ENCODE peak calls at places on chromosome 19, in five cellular contexts. One of them, this sample, is unnamed.

GRCh38 chr19:29667941-29668340 is 2.7 kb downstream of the PLEKHF1 start:
- DNase-seq in T-helper 22 cell: peak; percentile 70
- DNase-seq in stimulated activated CD4-positive, alpha-beta T cell treated with anti-CD3 and anti-CD28 coated beads, Interleukin-2, amount 100 ng/mL, for 48 hours: no peak
- DNase-seq in stomach: peak; percentile 59
- DNase-seq in activated naive CD8-positive, alpha-beta T cell treated with anti-CD3 and anti-CD28 coated beads, Interleukin-2, amount 50 U/mL, for 24 hours: peak; percentile 64
- DNase-seq in this sample: peak; percentile 73

GRCh38 chr19:17490411-17490810 is 20.1 kb downstream of the SLC27A1 start:
- DNase-seq in T-helper 22 cell: peak; percentile 36
- DNase-seq in stimulated activated CD4-positive, alpha-beta T cell treated with anti-CD3 and anti-CD28 coated beads, Interleukin-2, amount 100 ng/mL, for 48 hours: no peak
- DNase-seq in stomach: no peak
- DNase-seq in activated naive CD8-positive, alpha-beta T cell treated with anti-CD3 and anti-CD28 coated beads, Interleukin-2, amount 50 U/mL, for 24 hours: no peak
- DNase-seq in this sample: no peak

GRCh38 chr19:55838251-55838650 is 1.9 kb downstream of the NLRP4 start:
- DNase-seq in T-helper 22 cell: no peak
- DNase-seq in stimulated activated CD4-positive, alpha-beta T cell treated with anti-CD3 and anti-CD28 coated beads, Interleukin-2, amount 100 ng/mL, for 48 hours: no peak
- DNase-seq in stomach: no peak
- DNase-seq in activated naive CD8-positive, alpha-beta T cell treated with anti-CD3 and anti-CD28 coated beads, Interleukin-2, amount 50 U/mL, for 24 hours: no peak
- DNase-seq in this sample: no peak

GRCh38 chr19:19268453-19269385 is 4.4 kb downstream of the TM6SF2 start:
- DNase-seq in T-helper 22 cell: no peak
- DNase-seq in stimulated activated CD4-positive, alpha-beta T cell treated with anti-CD3 and anti-CD28 coated beads, Interleukin-2, amount 100 ng/mL, for 48 hours: no peak
- DNase-seq in stomach: no peak
- DNase-seq in activated naive CD8-positive, alpha-beta T cell treated with anti-CD3 and anti-CD28 coated beads, Interleukin-2, amount 50 U/mL, for 24 hours: no peak
- DNase-seq in this sample: no peak

GRCh38 chr19:14368011-14368513 is 13.2 kb upstream of the ADGRE5 start:
- DNase-seq in T-helper 22 cell: no peak
- DNase-seq in stimulated activated CD4-positive, alpha-beta T cell treated with anti-CD3 and anti-CD28 coated beads, Interleukin-2, amount 100 ng/mL, for 48 hours: no peak
- DNase-seq in stomach: no peak
- DNase-seq in activated naive CD8-positive, alpha-beta T cell treated with anti-CD3 and anti-CD28 coated beads, Interleukin-2, amount 50 U/mL, for 24 hours: no peak
- DNase-seq in this sample: no peak

GRCh38 chr19:49910179-49910578 is 13.5 kb upstream of the IL4I1 start:
- DNase-seq in T-helper 22 cell: no peak
- DNase-seq in stimulated activated CD4-positive, alpha-beta T cell treated with anti-CD3 and anti-CD28 coated beads, Interleukin-2, amount 100 ng/mL, for 48 hours: no peak
- DNase-seq in stomach: no peak
- DNase-seq in activated naive CD8-positive, alpha-beta T cell treated with anti-CD3 and anti-CD28 coated beads, Interleukin-2, amount 50 U/mL, for 24 hours: no peak
- DNase-seq in this sample: no peak

GRCh38 chr19:38209671-38210457 is 14.2 kb downstream of the DPF1 start:
- DNase-seq in T-helper 22 cell: no peak
- DNase-seq in stimulated activated CD4-positive, alpha-beta T cell treated with anti-CD3 and anti-CD28 coated beads, Interleukin-2, amount 100 ng/mL, for 48 hours: no peak
- DNase-seq in stomach: peak; percentile 49
- DNase-seq in activated naive CD8-positive, alpha-beta T cell treated with anti-CD3 and anti-CD28 coated beads, Interleukin-2, amount 50 U/mL, for 24 hours: no peak
- DNase-seq in this sample: peak; percentile 87

GRCh38 chr19:17794731-17795494 is at the start of gene B3GNT3:
- DNase-seq in T-helper 22 cell: no peak
- DNase-seq in stimulated activated CD4-positive, alpha-beta T cell treated with anti-CD3 and anti-CD28 coated beads, Interleukin-2, amount 100 ng/mL, for 48 hours: no peak
- DNase-seq in stomach: peak; percentile 97
- DNase-seq in activated naive CD8-positive, alpha-beta T cell treated with anti-CD3 and anti-CD28 coated beads, Interleukin-2, amount 50 U/mL, for 24 hours: peak; percentile 31
- DNase-seq in this sample: peak; percentile 90

GRCh38 chr19:55535579-55536350 is 1.2 kb downstream of the SBK2 start:
- DNase-seq in T-helper 22 cell: no peak
- DNase-seq in stimulated activated CD4-positive, alpha-beta T cell treated with anti-CD3 and anti-CD28 coated beads, Interleukin-2, amount 100 ng/mL, for 48 hours: no peak
- DNase-seq in stomach: no peak
- DNase-seq in activated naive CD8-positive, alpha-beta T cell treated with anti-CD3 and anti-CD28 coated beads, Interleukin-2, amount 50 U/mL, for 24 hours: no peak
- DNase-seq in this sample: no peak

GRCh38 chr19:48530044-48530720 is 18.5 kb upstream of the LMTK3 start:
- DNase-seq in T-helper 22 cell: no peak
- DNase-seq in stimulated activated CD4-positive, alpha-beta T cell treated with anti-CD3 and anti-CD28 coated beads, Interleukin-2, amount 100 ng/mL, for 48 hours: no peak
- DNase-seq in stomach: no peak
- DNase-seq in activated naive CD8-positive, alpha-beta T cell treated with anti-CD3 and anti-CD28 coated beads, Interleukin-2, amount 50 U/mL, for 24 hours: no peak
- DNase-seq in this sample: no peak

GRCh38 chr19:30202060-30202600 is 170.1 kb upstream of the ZNF536 start:
- DNase-seq in T-helper 22 cell: no peak
- DNase-seq in stimulated activated CD4-positive, alpha-beta T cell treated with anti-CD3 and anti-CD28 coated beads, Interleukin-2, amount 100 ng/mL, for 48 hours: no peak
- DNase-seq in stomach: no peak
- DNase-seq in activated naive CD8-positive, alpha-beta T cell treated with anti-CD3 and anti-CD28 coated beads, Interleukin-2, amount 50 U/mL, for 24 hours: no peak
- DNase-seq in this sample: no peak

GRCh38 chr19:31418692-31419430 is 69.6 kb upstream of the TSHZ3 start:
- DNase-seq in T-helper 22 cell: no peak
- DNase-seq in stimulated activated CD4-positive, alpha-beta T cell treated with anti-CD3 and anti-CD28 coated beads, Interleukin-2, amount 100 ng/mL, for 48 hours: no peak
- DNase-seq in stomach: no peak
- DNase-seq in activated naive CD8-positive, alpha-beta T cell treated with anti-CD3 and anti-CD28 coated beads, Interleukin-2, amount 50 U/mL, for 24 hours: no peak
- DNase-seq in this sample: no peak

GRCh38 chr19:58181902-58182576 is 822 bp upstream of the ZNF274 start:
- DNase-seq in T-helper 22 cell: no peak
- DNase-seq in stimulated activated CD4-positive, alpha-beta T cell treated with anti-CD3 and anti-CD28 coated beads, Interleukin-2, amount 100 ng/mL, for 48 hours: peak; percentile 52
- DNase-seq in stomach: peak; percentile 27
- DNase-seq in activated naive CD8-positive, alpha-beta T cell treated with anti-CD3 and anti-CD28 coated beads, Interleukin-2, amount 50 U/mL, for 24 hours: peak; percentile 71
- DNase-seq in this sample: no peak

GRCh38 chr19:42255766-42256750 is 1.1 kb upstream of the ERF start:
- DNase-seq in T-helper 22 cell: no peak
- DNase-seq in stimulated activated CD4-positive, alpha-beta T cell treated with anti-CD3 and anti-CD28 coated beads, Interleukin-2, amount 100 ng/mL, for 48 hours: no peak
- DNase-seq in stomach: no peak
- DNase-seq in activated naive CD8-positive, alpha-beta T cell treated with anti-CD3 and anti-CD28 coated beads, Interleukin-2, amount 50 U/mL, for 24 hours: peak; percentile 17
- DNase-seq in this sample: peak; percentile 88

GRCh38 chr19:45187421-45188100 is 9.0 kb downstream of the BLOC1S3 start:
- DNase-seq in T-helper 22 cell: no peak
- DNase-seq in stimulated activated CD4-positive, alpha-beta T cell treated with anti-CD3 and anti-CD28 coated beads, Interleukin-2, amount 100 ng/mL, for 48 hours: no peak
- DNase-seq in stomach: no peak
- DNase-seq in activated naive CD8-positive, alpha-beta T cell treated with anti-CD3 and anti-CD28 coated beads, Interleukin-2, amount 50 U/mL, for 24 hours: no peak
- DNase-seq in this sample: no peak

GRCh38 chr19:3366104-3366760 is at the start of gene NFIC:
- DNase-seq in T-helper 22 cell: no peak
- DNase-seq in stimulated activated CD4-positive, alpha-beta T cell treated with anti-CD3 and anti-CD28 coated beads, Interleukin-2, amount 100 ng/mL, for 48 hours: peak; percentile 31
- DNase-seq in stomach: peak; percentile 78
- DNase-seq in activated naive CD8-positive, alpha-beta T cell treated with anti-CD3 and anti-CD28 coated beads, Interleukin-2, amount 50 U/mL, for 24 hours: peak; percentile 55
- DNase-seq in this sample: peak; percentile 95

GRCh38 chr19:56142087-56142787 is 1.1 kb downstream of the ZNF444 start:
- DNase-seq in T-helper 22 cell: no peak
- DNase-seq in stimulated activated CD4-positive, alpha-beta T cell treated with anti-CD3 and anti-CD28 coated beads, Interleukin-2, amount 100 ng/mL, for 48 hours: no peak
- DNase-seq in stomach: peak; percentile 84
- DNase-seq in activated naive CD8-positive, alpha-beta T cell treated with anti-CD3 and anti-CD28 coated beads, Interleukin-2, amount 50 U/mL, for 24 hours: no peak
- DNase-seq in this sample: no peak

GRCh38 chr19:19274146-19274545 is 1.0 kb upstream of the TM6SF2 start:
- DNase-seq in T-helper 22 cell: no peak
- DNase-seq in stimulated activated CD4-positive, alpha-beta T cell treated with anti-CD3 and anti-CD28 coated beads, Interleukin-2, amount 100 ng/mL, for 48 hours: no peak
- DNase-seq in stomach: no peak
- DNase-seq in activated naive CD8-positive, alpha-beta T cell treated with anti-CD3 and anti-CD28 coated beads, Interleukin-2, amount 50 U/mL, for 24 hours: no peak
- DNase-seq in this sample: no peak

GRCh38 chr19:7434391-7434790 is 54.4 kb downstream of the PEX11G start:
- DNase-seq in T-helper 22 cell: no peak
- DNase-seq in stimulated activated CD4-positive, alpha-beta T cell treated with anti-CD3 and anti-CD28 coated beads, Interleukin-2, amount 100 ng/mL, for 48 hours: no peak
- DNase-seq in stomach: no peak
- DNase-seq in activated naive CD8-positive, alpha-beta T cell treated with anti-CD3 and anti-CD28 coated beads, Interleukin-2, amount 50 U/mL, for 24 hours: no peak
- DNase-seq in this sample: no peak

GRCh38 chr19:30563691-30564090 is 191.5 kb downstream of the ZNF536 start:
- DNase-seq in T-helper 22 cell: no peak
- DNase-seq in stimulated activated CD4-positive, alpha-beta T cell treated with anti-CD3 and anti-CD28 coated beads, Interleukin-2, amount 100 ng/mL, for 48 hours: no peak
- DNase-seq in stomach: no peak
- DNase-seq in activated naive CD8-positive, alpha-beta T cell treated with anti-CD3 and anti-CD28 coated beads, Interleukin-2, amount 50 U/mL, for 24 hours: no peak
- DNase-seq in this sample: no peak

GRCh38 chr19:38270587-38271167 is 6.3 kb downstream of the SPINT2 start:
- DNase-seq in T-helper 22 cell: no peak
- DNase-seq in stimulated activated CD4-positive, alpha-beta T cell treated with anti-CD3 and anti-CD28 coated beads, Interleukin-2, amount 100 ng/mL, for 48 hours: no peak
- DNase-seq in stomach: no peak
- DNase-seq in activated naive CD8-positive, alpha-beta T cell treated with anti-CD3 and anti-CD28 coated beads, Interleukin-2, amount 50 U/mL, for 24 hours: no peak
- DNase-seq in this sample: no peak

GRCh38 chr19:17755977-17756670 is 4.8 kb downstream of the FCHO1 start:
- DNase-seq in T-helper 22 cell: peak; percentile 18
- DNase-seq in stimulated activated CD4-positive, alpha-beta T cell treated with anti-CD3 and anti-CD28 coated beads, Interleukin-2, amount 100 ng/mL, for 48 hours: no peak
- DNase-seq in stomach: peak; percentile 78
- DNase-seq in activated naive CD8-positive, alpha-beta T cell treated with anti-CD3 and anti-CD28 coated beads, Interleukin-2, amount 50 U/mL, for 24 hours: peak; percentile 54
- DNase-seq in this sample: no peak

GRCh38 chr19:33719366-33720154 is 77.1 kb upstream of the KCTD15 start:
- DNase-seq in T-helper 22 cell: no peak
- DNase-seq in stimulated activated CD4-positive, alpha-beta T cell treated with anti-CD3 and anti-CD28 coated beads, Interleukin-2, amount 100 ng/mL, for 48 hours: no peak
- DNase-seq in stomach: no peak
- DNase-seq in activated naive CD8-positive, alpha-beta T cell treated with anti-CD3 and anti-CD28 coated beads, Interleukin-2, amount 50 U/mL, for 24 hours: no peak
- DNase-seq in this sample: peak; percentile 37

GRCh38 chr19:32595491-32595890 is 14.5 kb downstream of the PDCD5 start:
- DNase-seq in T-helper 22 cell: no peak
- DNase-seq in stimulated activated CD4-positive, alpha-beta T cell treated with anti-CD3 and anti-CD28 coated beads, Interleukin-2, amount 100 ng/mL, for 48 hours: no peak
- DNase-seq in stomach: no peak
- DNase-seq in activated naive CD8-positive, alpha-beta T cell treated with anti-CD3 and anti-CD28 coated beads, Interleukin-2, amount 50 U/mL, for 24 hours: no peak
- DNase-seq in this sample: no peak

GRCh38 chr19:4374451-4375163 is 25.7 kb downstream of the SH3GL1 start:
- DNase-seq in T-helper 22 cell: no peak
- DNase-seq in stimulated activated CD4-positive, alpha-beta T cell treated with anti-CD3 and anti-CD28 coated beads, Interleukin-2, amount 100 ng/mL, for 48 hours: no peak
- DNase-seq in stomach: peak; percentile 73
- DNase-seq in activated naive CD8-positive, alpha-beta T cell treated with anti-CD3 and anti-CD28 coated beads, Interleukin-2, amount 50 U/mL, for 24 hours: no peak
- DNase-seq in this sample: peak; percentile 94

GRCh38 chr19:4051175-4052101 is 15.3 kb downstream of the ZBTB7A start:
- DNase-seq in T-helper 22 cell: no peak
- DNase-seq in stimulated activated CD4-positive, alpha-beta T cell treated with anti-CD3 and anti-CD28 coated beads, Interleukin-2, amount 100 ng/mL, for 48 hours: no peak
- DNase-seq in stomach: no peak
- DNase-seq in activated naive CD8-positive, alpha-beta T cell treated with anti-CD3 and anti-CD28 coated beads, Interleukin-2, amount 50 U/mL, for 24 hours: peak; percentile 67
- DNase-seq in this sample: no peak

GRCh38 chr19:12749938-12750521 is 1.6 kb upstream of the BEST2 start:
- DNase-seq in T-helper 22 cell: no peak
- DNase-seq in stimulated activated CD4-positive, alpha-beta T cell treated with anti-CD3 and anti-CD28 coated beads, Interleukin-2, amount 100 ng/mL, for 48 hours: no peak
- DNase-seq in stomach: no peak
- DNase-seq in activated naive CD8-positive, alpha-beta T cell treated with anti-CD3 and anti-CD28 coated beads, Interleukin-2, amount 50 U/mL, for 24 hours: no peak
- DNase-seq in this sample: no peak

GRCh38 chr19:2841858-2842574 is 741 bp downstream of the ZNF555 start:
- DNase-seq in T-helper 22 cell: no peak
- DNase-seq in stimulated activated CD4-positive, alpha-beta T cell treated with anti-CD3 and anti-CD28 coated beads, Interleukin-2, amount 100 ng/mL, for 48 hours: no peak
- DNase-seq in stomach: no peak
- DNase-seq in activated naive CD8-positive, alpha-beta T cell treated with anti-CD3 and anti-CD28 coated beads, Interleukin-2, amount 50 U/mL, for 24 hours: no peak
- DNase-seq in this sample: no peak

GRCh38 chr19:18284710-18285430 is 3.4 kb upstream of the JUND start:
- DNase-seq in T-helper 22 cell: no peak
- DNase-seq in stimulated activated CD4-positive, alpha-beta T cell treated with anti-CD3 and anti-CD28 coated beads, Interleukin-2, amount 100 ng/mL, for 48 hours: peak; percentile 55
- DNase-seq in stomach: no peak
- DNase-seq in activated naive CD8-positive, alpha-beta T cell treated with anti-CD3 and anti-CD28 coated beads, Interleukin-2, amount 50 U/mL, for 24 hours: peak; percentile 76
- DNase-seq in this sample: no peak